ENCODE peak calls at places on chromosomes 5 and 9, in six cellular contexts. One of them, this sample, is unnamed. For H3K4me1, the result is how much of the 10 kb centered on the place peaks cover.

GRCh38 chr9:71249729-71250317 is 128.4 kb upstream of the TRPM3 start:
- DNase-seq in tibial artery: no peak
- DNase-seq in cardiac muscle cell: peak
- DNase-seq in GM23338: peak
- DNase-seq in heart right ventricle: peak
- DNase-seq in heart left ventricle: peak
- DNase-seq in this sample: peak

GRCh38 chr5:66358741-66359140 is 214.6 kb downstream of the SREK1 start:
- DNase-seq in tibial artery: no peak
- DNase-seq in GM23338: no peak
- DNase-seq in cardiac muscle cell: no peak
- DNase-seq in heart left ventricle: no peak
- DNase-seq in heart right ventricle: no peak
- DNase-seq in this sample: no peak

GRCh38 chr5:125049721-125050357 is 303.4 kb upstream of the ZNF608 start:
- DNase-seq in cardiac muscle cell: no peak
- DNase-seq in GM23338: no peak
- DNase-seq in heart right ventricle: no peak
- DNase-seq in tibial artery: no peak
- DNase-seq in heart left ventricle: no peak
- DNase-seq in this sample: no peak

GRCh38 chr5:3592298-3592697 is 3.3 kb upstream of the IRX1 start:
- DNase-seq in heart left ventricle: no peak
- DNase-seq in GM23338: peak
- DNase-seq in heart right ventricle: no peak
- DNase-seq in tibial artery: no peak
- DNase-seq in cardiac muscle cell: no peak
- DNase-seq in this sample: no peak

GRCh38 chr5:151151793-151152192 is 5.8 kb downstream of the ANXA6 start:
- DNase-seq in tibial artery: peak
- DNase-seq in heart right ventricle: no peak
- DNase-seq in cardiac muscle cell: peak
- DNase-seq in GM23338: no peak
- DNase-seq in heart left ventricle: no peak
- DNase-seq in this sample: no peak

GRCh38 chr9:91972711-91973110 is 22.7 kb upstream of the ROR2 start:
- DNase-seq in heart right ventricle: no peak
- DNase-seq in GM23338: no peak
- DNase-seq in tibial artery: no peak
- DNase-seq in cardiac muscle cell: no peak
- DNase-seq in heart left ventricle: no peak
- DNase-seq in this sample: no peak

GRCh38 chr9:97373311-97373710 is 38.6 kb upstream of the TDRD7 start:
- DNase-seq in tibial artery: no peak
- DNase-seq in GM23338: no peak
- DNase-seq in cardiac muscle cell: no peak
- DNase-seq in heart left ventricle: no peak
- DNase-seq in heart right ventricle: no peak
- DNase-seq in this sample: no peak

GRCh38 chr9:84669293-84670105 is at the start of gene NTRK2:
- DNase-seq in tibial artery: peak
- DNase-seq in heart left ventricle: peak
- DNase-seq in GM23338: peak
- DNase-seq in heart right ventricle: peak
- DNase-seq in cardiac muscle cell: peak
- DNase-seq in this sample: peak

GRCh38 chr5:134146651-134147544 is 29.9 kb downstream of the SKP1 start:
- DNase-seq in heart right ventricle: no peak
- DNase-seq in heart left ventricle: no peak
- DNase-seq in tibial artery: no peak
- DNase-seq in GM23338: no peak
- DNase-seq in cardiac muscle cell: no peak
- DNase-seq in this sample: no peak

GRCh38 chr9:19488721-19489120 is 79.9 kb downstream of the ACER2 start:
- DNase-seq in heart left ventricle: no peak
- DNase-seq in heart right ventricle: no peak
- DNase-seq in tibial artery: no peak
- DNase-seq in GM23338: no peak
- DNase-seq in cardiac muscle cell: peak
- DNase-seq in this sample: no peak

GRCh38 chr5:31626156-31626555 is 12.8 kb upstream of the PDZD2 start:
- DNase-seq in heart left ventricle: peak
- DNase-seq in tibial artery: no peak
- DNase-seq in cardiac muscle cell: no peak
- DNase-seq in heart right ventricle: peak
- DNase-seq in GM23338: no peak
- DNase-seq in this sample: no peak

GRCh38 chr5:1545798-1546355 is 22.1 kb upstream of the LPCAT1 start:
- DNase-seq in heart left ventricle: no peak
- DNase-seq in tibial artery: no peak
- DNase-seq in cardiac muscle cell: no peak
- DNase-seq in heart right ventricle: no peak
- DNase-seq in GM23338: no peak
- DNase-seq in this sample: peak

GRCh38 chr9:80500300-80500699 is 928.5 kb downstream of the TLE4 start:
- DNase-seq in heart left ventricle: no peak
- DNase-seq in GM23338: no peak
- DNase-seq in cardiac muscle cell: no peak
- DNase-seq in heart right ventricle: no peak
- DNase-seq in tibial artery: no peak
- DNase-seq in this sample: no peak

GRCh38 chr5:148387325-148387724 is 3.6 kb downstream of the FBXO38 start:
- DNase-seq in GM23338: no peak
- DNase-seq in heart left ventricle: no peak
- DNase-seq in tibial artery: no peak
- DNase-seq in cardiac muscle cell: peak
- DNase-seq in heart right ventricle: no peak
- DNase-seq in this sample: peak
- H3K4me1 ChIP-seq in GM23338: under half
- H3K4me1 ChIP-seq in heart left ventricle: half or more
- H3K4me1 ChIP-seq in tibial artery: under half
- H3K4me1 ChIP-seq in cardiac muscle cell: under half
- H3K4me1 ChIP-seq in heart right ventricle: half or more
- H3K4me1 ChIP-seq in this sample: under half

GRCh38 chr5:160357861-160358411 is 12.5 kb downstream of the C1QTNF2 start:
- DNase-seq in cardiac muscle cell: peak
- DNase-seq in heart right ventricle: peak
- DNase-seq in heart left ventricle: peak
- DNase-seq in GM23338: no peak
- DNase-seq in tibial artery: peak
- DNase-seq in this sample: peak
- TF ChIP-seq CTCF in cardiac muscle cell: no peak
- TF ChIP-seq CTCF in heart right ventricle: no peak
- TF ChIP-seq CTCF in heart left ventricle: no peak
- TF ChIP-seq CTCF in GM23338: no peak
- TF ChIP-seq CTCF in tibial artery: no peak
- TF ChIP-seq CTCF in this sample: no peak

GRCh38 chr5:34490501-34491250 is 165.5 kb upstream of the RAI14 start:
- DNase-seq in heart right ventricle: no peak
- DNase-seq in cardiac muscle cell: peak
- DNase-seq in GM23338: peak
- DNase-seq in heart left ventricle: no peak
- DNase-seq in tibial artery: no peak
- DNase-seq in this sample: no peak
- H3K4me1 ChIP-seq in heart right ventricle: under half
- H3K4me1 ChIP-seq in cardiac muscle cell: under half
- H3K4me1 ChIP-seq in GM23338: under half
- H3K4me1 ChIP-seq in heart left ventricle: under half
- H3K4me1 ChIP-seq in tibial artery: half or more
- H3K4me1 ChIP-seq in this sample: under half

DNA sequence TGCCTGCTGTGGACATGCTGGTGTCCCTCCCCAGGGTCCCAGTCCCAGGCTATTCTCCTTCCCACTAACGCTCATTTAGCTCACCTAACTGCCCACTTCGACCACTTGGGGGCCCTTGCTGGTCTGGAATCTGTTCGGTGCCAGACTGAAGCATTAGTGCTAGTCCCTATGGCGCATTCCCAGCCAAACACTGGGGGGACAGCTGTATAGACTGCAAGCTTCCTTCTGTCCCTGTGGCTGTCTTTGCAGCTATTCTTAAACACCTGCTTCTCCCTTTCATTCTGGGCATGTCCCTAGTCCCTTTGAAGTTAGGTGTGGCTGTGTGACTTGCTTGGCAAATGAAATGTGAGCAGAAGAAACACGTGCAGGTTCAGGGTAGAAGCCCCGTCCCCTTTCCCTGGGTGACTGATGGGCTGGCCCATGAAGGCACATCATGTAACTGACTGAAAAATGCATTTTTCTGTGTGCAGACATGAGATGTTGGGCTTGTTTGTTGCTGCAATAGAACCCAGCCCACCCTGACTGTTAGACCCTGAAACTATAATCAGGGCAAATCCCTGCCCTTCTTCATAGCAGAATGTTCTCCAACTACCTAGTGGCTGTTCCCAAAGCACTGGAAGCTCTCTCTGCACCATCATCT is 134.4 kb downstream of the BARX1 start:
- DNase-seq in GM23338: peak
- DNase-seq in heart right ventricle: no peak
- DNase-seq in heart left ventricle: no peak
- DNase-seq in tibial artery: no peak
- DNase-seq in cardiac muscle cell: no peak
- DNase-seq in this sample: peak
- TF ChIP-seq CTCF in GM23338: peak
- TF ChIP-seq CTCF in heart right ventricle: no peak
- TF ChIP-seq CTCF in heart left ventricle: no peak
- TF ChIP-seq CTCF in tibial artery: no peak
- TF ChIP-seq CTCF in cardiac muscle cell: no peak
- TF ChIP-seq CTCF in this sample: no peak